ENCODE peak calls at places on chromosome 2, in five cellular contexts. E is CD8-positive, alpha-beta memory T cell; H is mesenchymal stem cell; R is left lung; Y is H9. U is an unnamed sample. For H3K4me1, the result is how much of the 10 kb centered on the place peaks cover.

GRCh38 chr2:155836439-155836838 is 496.1 kb downstream of the NR4A2 start:
- DNase-seq in R (no peak), E (no peak), H (no peak), Y (no peak), U (no peak)

GRCh38 chr2:240790370-240791210 is 29.4 kb downstream of the KIF1A start:
- DNase-seq in R (no peak), H (no peak), Y (no peak), E (no peak), U (no peak)

GRCh38 chr2:158460632-158461297 is 4.0 kb downstream of the PKP4 start:
- DNase-seq in Y (no peak), H (peak), E (no peak), R (no peak), U (no peak)

GRCh38 chr2:239470151-239470900 is 69.5 kb upstream of the HDAC4 start:
- DNase-seq in E (peak), R (peak), H (no peak), Y (peak), U (no peak)

GRCh38 chr2:217918220-217919024 is 84.4 kb downstream of the TNS1 start:
- DNase-seq in Y (peak), E (no peak), R (no peak), H (peak), U (no peak)

GRCh38 chr2:191894681-191895147 is 47.8 kb upstream of the CAVIN2 start:
- DNase-seq in H (peak), Y (no peak), E (no peak), R (no peak), U (no peak)

GRCh38 chr2:241702405-241703127 is 727 bp downstream of the ING5 start:
- DNase-seq in R (peak), E (peak), Y (peak), H (peak), U (peak)

GRCh38 chr2:71742953-71743601 is 289.7 kb downstream of the DYSF start:
- DNase-seq in E (no peak), R (peak), Y (no peak), H (peak), U (peak)

GRCh38 chr2:239215136-239215925 is 185.5 kb downstream of the HDAC4 start:
- DNase-seq in R (no peak), E (no peak), H (no peak), Y (no peak), U (no peak)

GRCh38 chr2:15313657-15314056 is 247.5 kb downstream of the NBAS start:
- DNase-seq in H (peak), Y (no peak), E (no peak), R (no peak), U (no peak)

GRCh38 chr2:79275197-79275596 is 115.6 kb upstream of the REG3A start:
- DNase-seq in E (no peak), R (no peak), H (no peak), Y (no peak), U (no peak)

GRCh38 chr2:64780041-64780440 is 126.3 kb upstream of the SERTAD2 start:
- DNase-seq in Y (no peak), R (no peak), H (no peak), E (no peak), U (no peak)

GRCh38 chr2:121873870-121874269 is 118.4 kb downstream of the TSN start:
- DNase-seq in E (no peak), Y (no peak), H (no peak), R (no peak), U (no peak)

GRCh38 chr2:207869784-207870778 is 100.4 kb upstream of the FZD5 start:
- DNase-seq in Y (no peak), E (no peak), R (peak), H (peak), U (peak)

GRCh38 chr2:88234760-88235159 is 64.6 kb downstream of the THNSL2 start:
- DNase-seq in H (no peak), Y (no peak), E (no peak), R (no peak), U (no peak)

GRCh38 chr2:184541591-184541990 is 56.7 kb upstream of the ZNF804A start:
- DNase-seq in H (no peak), E (no peak), Y (no peak), R (no peak), U (no peak)

GRCh38 chr2:45986509-45986908 is 310.7 kb upstream of the EPAS1 start:
- DNase-seq in R (peak), Y (no peak), E (no peak), H (no peak), U (no peak)

GRCh38 chr2:88841224-88841929 is 149.9 kb downstream of the RPIA start:
- DNase-seq in R (peak), Y (no peak), H (no peak), E (no peak), U (no peak)

GRCh38 chr2:22901471-22901870 is 483.5 kb upstream of the KLHL29 start:
- DNase-seq in Y (no peak), R (no peak), H (no peak), E (no peak), U (no peak)

GRCh38 chr2:66772618-66773017 is 337.7 kb downstream of the MEIS1 start:
- DNase-seq in H (no peak), R (no peak), E (no peak), Y (no peak), U (no peak)

GRCh38 chr2:67566292-67566691 is 169.2 kb downstream of the ETAA1 start:
- DNase-seq in R (no peak), E (no peak), H (no peak), Y (no peak), U (no peak)

GRCh38 chr2:73072416-73072815 is 904 bp upstream of the SFXN5 start:
- DNase-seq in H (no peak), R (no peak), Y (no peak), E (no peak), U (no peak)

GRCh38 chr2:164837807-164838206 is 3.8 kb downstream of the COBLL1 start:
- DNase-seq in H (no peak), Y (no peak), E (no peak), R (no peak), U (no peak)

GRCh38 chr2:127415593-127416485 is 2.4 kb upstream of the PROC start:
- DNase-seq in H (peak), R (peak), Y (peak), E (peak), U (peak)

GRCh38 chr2:152718909-152719645 is 657 bp downstream of the ARL6IP6 start:
- DNase-seq in R (peak), H (peak), E (no peak), Y (peak), U (no peak)

GRCh38 chr2:119178811-119179601 is 20.5 kb upstream of the C1QL2 start:
- DNase-seq in H (no peak), E (no peak), Y (no peak), R (peak), U (peak)

GRCh38 chr2:141927536-141927935 is 203.3 kb downstream of the LRP1B start:
- DNase-seq in Y (no peak), H (peak), E (no peak), R (no peak), U (no peak)

GRCh38 chr2:168700615-168701245 is 101.7 kb upstream of the NOSTRIN start:
- DNase-seq in E (no peak), H (no peak), Y (no peak), R (no peak), U (no peak)

GRCh38 chr2:96952976-96953610 is 33.3 kb downstream of the FAM178B start:
- DNase-seq in H (peak), E (no peak), Y (no peak), R (no peak), U (no peak)

GRCh38 chr2:168603439-168603961 is 147.4 kb downstream of the CERS6 start:
- DNase-seq in H (no peak), E (no peak), R (no peak), Y (no peak), U (no peak)

GRCh38 chr2:223488814-223489213 is 113.3 kb downstream of the SCG2 start:
- DNase-seq in H (peak), R (no peak), Y (no peak), E (no peak), U (no peak)

GRCh38 chr2:219643788-219644398 is 16.5 kb downstream of the SLC4A3 start:
- DNase-seq in R (no peak), E (no peak), H (no peak), Y (peak), U (no peak)

GRCh38 chr2:236049981-236050380 is 118.2 kb downstream of the GBX2 start:
- DNase-seq in H (no peak), R (no peak), E (no peak), Y (no peak), U (no peak)

GRCh38 chr2:875687-876615 is 74.7 kb upstream of the SNTG2 start:
- DNase-seq in E (no peak), H (no peak), R (no peak), Y (peak), U (no peak)

GRCh38 chr2:173555833-173556232 is 201.2 kb downstream of the CDCA7 start:
- DNase-seq in H (no peak), E (no peak), Y (no peak), R (no peak), U (no peak)

GRCh38 chr2:84912984-84913383 is 7.5 kb downstream of the TMSB10 start:
- DNase-seq in Y (no peak), E (no peak), R (no peak), H (no peak), U (no peak)

GRCh38 chr2:84919885-84920580 is 14.6 kb downstream of the TMSB10 start:
- DNase-seq in Y (no peak), E (no peak), R (no peak), H (peak), U (no peak)

GRCh38 chr2:84914334-84914733 is 8.9 kb downstream of the TMSB10 start:
- DNase-seq in Y (no peak), E (no peak), H (no peak), R (no peak), U (no peak)

GRCh38 chr2:84923009-84923408 is 17.6 kb downstream of the TMSB10 start:
- DNase-seq in E (no peak), R (no peak), Y (no peak), H (no peak), U (no peak)

DNA sequence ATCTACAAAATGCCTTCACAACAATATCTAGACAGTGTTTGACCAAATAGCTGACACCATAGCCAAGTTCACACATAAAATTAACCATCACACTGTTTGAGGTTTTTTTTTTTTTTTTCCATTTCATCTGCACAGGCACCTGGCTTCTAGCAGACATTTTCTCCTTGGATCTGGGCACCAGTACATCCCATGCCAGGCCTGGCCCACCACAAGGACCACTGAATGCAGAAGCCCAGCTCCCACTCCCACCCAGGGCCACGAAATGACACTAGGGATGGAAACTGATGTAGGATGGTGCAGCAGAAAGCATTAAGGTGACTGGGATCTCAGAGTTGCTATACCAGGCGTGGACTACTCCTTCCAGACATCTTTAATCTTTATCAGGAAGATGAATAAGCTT is 13.0 kb downstream of the TMSB10 start:
- DNase-seq in Y (no peak), E (no peak), R (no peak), H (no peak), U (no peak)
- H3K27ac ChIP-seq in Y (no peak), E (no peak), R (peak), H (no peak), U (no peak)

DNA sequence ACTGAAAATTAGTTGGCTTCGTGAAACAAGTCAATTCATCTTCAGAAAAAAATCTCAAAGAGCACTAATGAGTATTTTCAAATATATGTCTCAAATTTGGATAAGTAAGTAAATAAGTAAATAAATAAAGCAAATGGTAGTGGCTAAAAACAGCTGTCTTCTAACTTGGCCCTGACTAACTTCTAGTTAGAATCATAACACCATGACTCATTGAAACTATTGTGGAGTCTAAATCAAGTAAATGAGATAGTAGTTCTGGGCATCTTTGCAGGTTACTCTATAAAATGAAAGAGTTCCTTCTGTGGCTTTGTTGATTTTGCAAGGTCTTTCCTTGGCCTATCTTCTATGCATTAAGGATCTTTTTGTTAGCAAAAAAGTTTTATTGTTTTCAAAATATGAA is 110.7 kb downstream of the SLC8A1 start:
- DNase-seq in Y (no peak), R (no peak), H (no peak), E (no peak), U (no peak)
- H3K4me1 ChIP-seq in Y (under half), R (under half), H (under half), E (under half), U (under half)

DNA sequence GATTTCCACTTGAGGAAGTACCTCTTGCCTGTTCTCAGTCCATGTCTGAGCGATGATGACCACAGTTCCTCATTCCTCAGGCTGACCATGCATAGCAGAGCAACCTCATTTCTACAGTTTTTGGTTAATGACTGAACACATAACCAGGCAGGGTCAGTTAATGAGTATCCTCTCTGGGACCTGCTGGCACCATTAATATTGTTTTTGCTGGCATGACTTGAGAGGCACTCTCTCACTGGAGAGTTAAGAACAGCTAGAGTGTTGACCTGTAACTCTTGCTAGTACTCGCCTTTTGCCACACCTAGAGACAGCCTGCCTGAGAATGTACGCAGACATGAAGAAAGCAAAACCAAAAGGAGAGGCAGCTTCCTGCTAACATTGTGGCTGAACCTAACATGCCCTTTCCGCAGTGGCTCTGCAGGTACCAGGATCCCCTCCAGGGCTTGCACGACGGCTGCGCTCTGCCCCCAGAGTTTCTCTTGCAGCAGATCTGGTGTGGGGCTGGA is 23.9 kb downstream of the PECR start:
- DNase-seq in R (peak), Y (no peak), H (peak), E (peak), U (peak)
- H3K27ac ChIP-seq in R (peak), Y (no peak), H (peak), E (peak), U (peak)

DNA sequence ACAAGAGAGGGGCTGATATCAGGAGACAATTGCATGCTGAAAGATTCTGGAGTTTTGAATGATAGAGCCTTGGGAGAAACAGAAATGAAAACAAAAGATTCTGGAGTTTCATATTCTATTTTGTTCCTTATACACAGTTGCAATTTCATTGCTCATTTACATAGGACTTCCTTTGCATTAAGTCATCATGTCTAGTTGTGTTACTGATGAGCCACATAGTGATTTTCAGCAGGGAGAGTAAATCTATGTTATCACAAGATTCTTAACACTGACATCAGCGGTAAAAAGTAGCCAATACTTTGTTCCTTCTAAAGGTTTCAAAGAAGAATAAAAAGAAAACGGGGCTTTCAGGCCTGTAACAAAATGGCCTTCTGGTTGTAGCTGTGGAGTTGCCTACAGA is 7.1 kb downstream of the ADAM17 start:
- DNase-seq in E (no peak), Y (no peak), R (no peak), H (peak), U (no peak)
- H3K4me1 ChIP-seq in E (half or more), Y (under half), R (half or more), H (under half), U (under half)

DNA sequence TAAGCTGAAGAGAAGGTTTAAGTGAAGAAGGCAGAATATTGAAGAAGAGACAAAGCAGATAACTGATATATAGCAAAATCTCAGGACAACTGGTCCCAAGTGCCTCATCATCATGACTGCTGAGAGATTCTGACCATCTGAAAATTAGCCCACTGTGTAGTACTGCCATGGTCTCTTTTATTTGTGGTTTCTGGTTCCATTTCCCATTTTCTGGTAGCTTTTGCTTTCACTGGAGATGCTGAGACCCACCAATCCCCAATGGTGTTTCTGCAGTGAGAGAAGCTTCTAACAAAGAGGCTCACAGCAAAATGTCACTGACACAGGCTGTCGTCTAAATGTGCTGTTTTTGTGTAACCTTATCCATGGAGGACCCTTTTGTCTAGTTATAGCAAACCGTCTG is 79.5 kb downstream of the TMEM163 start:
- DNase-seq in R (no peak), H (no peak), E (no peak), Y (no peak), U (no peak)
- H3K27ac ChIP-seq in R (no peak), H (no peak), E (no peak), Y (no peak), U (no peak)

GRCh38 chr2:172456002-172456401 is 28.6 kb downstream of the ITGA6 start:
- DNase-seq in E (no peak), H (no peak), Y (peak), R (no peak), U (no peak)

GRCh38 chr2:172461591-172462392 is 34.4 kb downstream of the ITGA6 start:
- DNase-seq in H (peak), R (peak), Y (peak), E (peak), U (peak)

GRCh38 chr2:172460780-172461201 is 33.4 kb downstream of the ITGA6 start:
- DNase-seq in H (no peak), Y (no peak), R (no peak), E (no peak), U (no peak)

GRCh38 chr2:172457606-172458005 is 30.2 kb downstream of the ITGA6 start:
- DNase-seq in E (no peak), Y (no peak), H (no peak), R (no peak), U (no peak)

GRCh38 chr2:172458561-172459124 is 31.3 kb downstream of the ITGA6 start:
- DNase-seq in H (no peak), Y (no peak), R (no peak), E (no peak), U (no peak)
- H3K4me1 ChIP-seq in H (under half), Y (under half), R (half or more), E (half or more), U (under half)